ENCODE peak calls at places on chromosomes 12 and 14, in four cellular contexts. O, M, X and C are unnamed samples.

GRCh38 chr14:71693373-71693772 is 238.9 kb upstream of the RGS6 start:
- DNase-seq in M (no peak), O (peak; percentile 88), X (no peak), C (no peak)

GRCh38 chr14:99590746-99591555 is 13.1 kb downstream of the CCDC85C start:
- DNase-seq in O (peak; percentile 74), X (no peak), M (peak; percentile 49), C (no peak)

GRCh38 chr14:55332654-55333570 is 61.7 kb downstream of the FBXO34 start:
- DNase-seq in X (no peak), O (peak; percentile 19), M (no peak), C (no peak)

GRCh38 chr12:12488296-12488695 is 74.4 kb downstream of the DUSP16 start:
- DNase-seq in O (no peak), M (peak; percentile 44), X (no peak), C (peak; percentile 21)

GRCh38 chr14:24439830-24440605 is 2.6 kb downstream of the SDR39U1 start:
- DNase-seq in X (no peak), M (no peak), O (no peak), C (no peak)

GRCh38 chr14:65421201-65421981 is 8.9 kb downstream of the FUT8 start:
- DNase-seq in X (no peak), M (no peak), O (peak; percentile 78), C (no peak)

GRCh38 chr12:98745578-98746391 is 100.7 kb downstream of the APAF1 start:
- DNase-seq in X (no peak), M (peak; percentile 38), O (peak; percentile 11), C (no peak)

GRCh38 chr14:105918496-105919262 is 392.3 kb downstream of the TMEM121 start:
- DNase-seq in X (no peak), M (no peak), O (no peak), C (no peak)

GRCh38 chr12:96048392-96048969 is 13.1 kb upstream of the LTA4H start:
- DNase-seq in X (no peak), O (no peak), M (no peak), C (no peak)

GRCh38 chr12:117098071-117098360 is 1.2 kb downstream of the TESC start:
- DNase-seq in M (no peak), X (no peak), O (no peak), C (no peak)

GRCh38 chr14:69660344-69661193 is 49.2 kb downstream of the SUSD6 start:
- DNase-seq in O (no peak), M (no peak), X (no peak), C (no peak)